ENCODE peak calls at places on chromosomes 6 and 20, in seven cellular contexts. One of them, this sample, is unnamed.

GRCh38 chr6:129929433-129929832 is 68.3 kb upstream of the TMEM244 start:
- DNase-seq in naive thymus-derived CD4-positive, alpha-beta T cell: no peak
- DNase-seq in astrocyte: peak
- DNase-seq in fibroblast of pulmonary artery: peak
- DNase-seq in WERI-Rb-1: no peak
- DNase-seq in fibroblast of lung: peak
- DNase-seq in aorta: no peak
- DNase-seq in this sample: no peak

GRCh38 chr20:25248501-25249172 is 752 bp downstream of the PYGB start:
- DNase-seq in naive thymus-derived CD4-positive, alpha-beta T cell: peak
- DNase-seq in astrocyte: no peak
- DNase-seq in fibroblast of pulmonary artery: peak
- DNase-seq in WERI-Rb-1: peak
- DNase-seq in fibroblast of lung: peak
- DNase-seq in aorta: peak
- DNase-seq in this sample: peak

GRCh38 chr6:112007805-112008204 is 46.1 kb upstream of the CCN6 start:
- DNase-seq in naive thymus-derived CD4-positive, alpha-beta T cell: no peak
- DNase-seq in astrocyte: peak
- DNase-seq in fibroblast of pulmonary artery: peak
- DNase-seq in WERI-Rb-1: no peak
- DNase-seq in fibroblast of lung: peak
- DNase-seq in aorta: no peak
- DNase-seq in this sample: no peak

GRCh38 chr6:107756661-107757060 is 67.5 kb downstream of the SCML4 start:
- DNase-seq in naive thymus-derived CD4-positive, alpha-beta T cell: no peak
- DNase-seq in astrocyte: no peak
- DNase-seq in fibroblast of pulmonary artery: no peak
- DNase-seq in WERI-Rb-1: no peak
- DNase-seq in fibroblast of lung: no peak
- DNase-seq in aorta: no peak
- DNase-seq in this sample: no peak

GRCh38 chr6:132962936-132963579 is 148.7 kb downstream of the RPS12 start:
- DNase-seq in naive thymus-derived CD4-positive, alpha-beta T cell: peak
- DNase-seq in astrocyte: peak
- DNase-seq in fibroblast of pulmonary artery: peak
- DNase-seq in WERI-Rb-1: peak
- DNase-seq in fibroblast of lung: peak
- DNase-seq in aorta: peak
- DNase-seq in this sample: peak

GRCh38 chr6:38155144-38155543 is 335.6 kb downstream of the ZFAND3 start:
- DNase-seq in naive thymus-derived CD4-positive, alpha-beta T cell: no peak
- DNase-seq in astrocyte: no peak
- DNase-seq in fibroblast of pulmonary artery: peak
- DNase-seq in WERI-Rb-1: no peak
- DNase-seq in fibroblast of lung: no peak
- DNase-seq in aorta: no peak
- DNase-seq in this sample: no peak

GRCh38 chr6:142943746-142944125 is 1.2 kb downstream of the HIVEP2 start:
- DNase-seq in naive thymus-derived CD4-positive, alpha-beta T cell: peak
- DNase-seq in astrocyte: peak
- DNase-seq in fibroblast of pulmonary artery: peak
- DNase-seq in WERI-Rb-1: no peak
- DNase-seq in fibroblast of lung: peak
- DNase-seq in aorta: peak
- DNase-seq in this sample: peak

GRCh38 chr6:78967191-78967590 is 99.8 kb downstream of the IRAK1BP1 start:
- DNase-seq in naive thymus-derived CD4-positive, alpha-beta T cell: no peak
- DNase-seq in astrocyte: no peak
- DNase-seq in fibroblast of pulmonary artery: no peak
- DNase-seq in WERI-Rb-1: no peak
- DNase-seq in fibroblast of lung: no peak
- DNase-seq in aorta: no peak
- DNase-seq in this sample: no peak

GRCh38 chr6:158688860-158689259 is 39.0 kb downstream of the SYTL3 start:
- DNase-seq in naive thymus-derived CD4-positive, alpha-beta T cell: no peak
- DNase-seq in astrocyte: no peak
- DNase-seq in fibroblast of pulmonary artery: peak
- DNase-seq in WERI-Rb-1: no peak
- DNase-seq in fibroblast of lung: no peak
- DNase-seq in aorta: no peak
- DNase-seq in this sample: no peak

GRCh38 chr20:22402550-22402949 is 181.8 kb downstream of the FOXA2 start:
- DNase-seq in naive thymus-derived CD4-positive, alpha-beta T cell: no peak
- DNase-seq in astrocyte: no peak
- DNase-seq in fibroblast of pulmonary artery: no peak
- DNase-seq in WERI-Rb-1: no peak
- DNase-seq in fibroblast of lung: no peak
- DNase-seq in aorta: no peak
- DNase-seq in this sample: no peak

GRCh38 chr6:130425532-130425931 is 59.7 kb downstream of the TMEM200A start:
- DNase-seq in naive thymus-derived CD4-positive, alpha-beta T cell: no peak
- DNase-seq in astrocyte: peak
- DNase-seq in fibroblast of pulmonary artery: no peak
- DNase-seq in WERI-Rb-1: no peak
- DNase-seq in fibroblast of lung: peak
- DNase-seq in aorta: no peak
- DNase-seq in this sample: no peak

GRCh38 chr6:40732878-40733277 is 145.7 kb upstream of the LRFN2 start:
- DNase-seq in naive thymus-derived CD4-positive, alpha-beta T cell: no peak
- DNase-seq in astrocyte: no peak
- DNase-seq in fibroblast of pulmonary artery: no peak
- DNase-seq in WERI-Rb-1: no peak
- DNase-seq in fibroblast of lung: no peak
- DNase-seq in aorta: no peak
- DNase-seq in this sample: no peak

GRCh38 chr6:170108890-170109587 is 181.8 kb downstream of the DLL1 start:
- DNase-seq in naive thymus-derived CD4-positive, alpha-beta T cell: peak
- DNase-seq in astrocyte: no peak
- DNase-seq in fibroblast of pulmonary artery: no peak
- DNase-seq in WERI-Rb-1: no peak
- DNase-seq in fibroblast of lung: no peak
- DNase-seq in aorta: peak
- DNase-seq in this sample: no peak

GRCh38 chr6:80021591-80021990 is 17.1 kb downstream of the TTK start:
- DNase-seq in naive thymus-derived CD4-positive, alpha-beta T cell: no peak
- DNase-seq in astrocyte: no peak
- DNase-seq in fibroblast of pulmonary artery: no peak
- DNase-seq in WERI-Rb-1: no peak
- DNase-seq in fibroblast of lung: no peak
- DNase-seq in aorta: no peak
- DNase-seq in this sample: no peak

DNA sequence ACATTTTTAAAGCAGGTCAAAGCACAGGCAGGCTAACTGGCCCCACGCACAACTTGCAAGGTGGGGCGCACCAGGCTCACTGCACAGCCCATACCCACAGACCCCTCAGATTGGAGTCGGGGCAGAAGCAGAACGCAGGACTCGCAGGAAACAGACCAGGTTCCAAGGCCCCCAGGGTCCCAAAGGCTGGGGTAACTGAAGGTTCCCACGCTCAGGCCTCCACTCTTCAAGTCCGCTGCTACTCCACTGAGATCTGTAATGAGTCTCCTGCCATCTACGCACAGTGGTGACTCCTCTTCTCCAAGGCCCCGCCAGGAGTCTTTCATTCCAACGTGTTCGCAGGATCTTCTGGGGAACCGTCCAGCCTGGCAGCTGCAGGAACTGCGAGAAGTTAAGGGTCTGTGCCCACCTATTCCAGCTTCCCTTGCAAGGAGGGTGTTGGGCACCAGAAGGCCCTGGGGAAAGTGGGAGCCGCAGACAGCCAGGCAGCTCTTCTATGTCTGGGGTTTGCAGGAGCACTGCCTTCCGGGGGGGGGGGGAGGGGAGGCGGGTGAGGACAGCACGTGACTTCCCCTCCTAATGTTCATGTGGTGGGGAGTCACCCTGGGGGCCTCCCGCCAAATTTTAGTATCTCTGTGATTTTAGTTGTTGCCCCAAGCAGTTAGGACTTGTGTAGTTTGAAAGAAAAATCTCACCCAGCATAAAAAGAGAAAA is 2.0 kb upstream of the TAF4 start:
- DNase-seq in naive thymus-derived CD4-positive, alpha-beta T cell: no peak
- DNase-seq in astrocyte: no peak
- DNase-seq in fibroblast of pulmonary artery: no peak
- DNase-seq in WERI-Rb-1: no peak
- DNase-seq in fibroblast of lung: no peak
- DNase-seq in aorta: no peak
- DNase-seq in this sample: no peak
- H3K4me3 ChIP-seq in naive thymus-derived CD4-positive, alpha-beta T cell: peak
- H3K4me3 ChIP-seq in astrocyte: no peak
- H3K4me3 ChIP-seq in fibroblast of pulmonary artery: no peak
- H3K4me3 ChIP-seq in WERI-Rb-1: no peak
- H3K4me3 ChIP-seq in fibroblast of lung: no peak
- H3K4me3 ChIP-seq in aorta: no peak
- H3K4me3 ChIP-seq in this sample: peak

DNA sequence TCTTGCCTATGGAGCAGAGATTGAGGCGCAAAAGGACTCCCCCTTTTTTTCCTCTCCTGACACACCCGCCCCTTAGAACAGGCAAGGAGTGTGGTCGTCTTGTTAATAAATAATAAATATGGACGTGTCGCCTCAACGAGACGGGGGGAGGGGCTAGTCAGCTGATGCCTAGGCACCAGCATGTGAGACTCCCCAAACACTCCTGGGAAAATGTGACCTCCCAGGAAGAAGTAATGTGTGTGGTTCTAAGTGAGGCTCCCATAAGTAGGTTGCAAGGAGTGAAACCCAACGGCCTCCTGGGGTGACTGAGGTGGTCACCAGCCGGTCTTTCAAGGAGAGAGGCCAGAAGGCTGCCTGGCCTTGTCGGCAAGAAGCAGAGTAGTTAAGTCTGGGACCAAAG is 1.1 kb upstream of the FAXC start:
- DNase-seq in naive thymus-derived CD4-positive, alpha-beta T cell: no peak
- DNase-seq in astrocyte: no peak
- DNase-seq in fibroblast of pulmonary artery: no peak
- DNase-seq in WERI-Rb-1: peak
- DNase-seq in fibroblast of lung: no peak
- DNase-seq in aorta: no peak
- DNase-seq in this sample: no peak
- H3K4me3 ChIP-seq in naive thymus-derived CD4-positive, alpha-beta T cell: no peak
- H3K4me3 ChIP-seq in astrocyte: no peak
- H3K4me3 ChIP-seq in fibroblast of pulmonary artery: no peak
- H3K4me3 ChIP-seq in WERI-Rb-1: peak
- H3K4me3 ChIP-seq in fibroblast of lung: no peak
- H3K4me3 ChIP-seq in aorta: no peak
- H3K4me3 ChIP-seq in this sample: no peak

GRCh38 chr6:36765190-36765941 is 67.7 kb downstream of the RAB44 start:
- DNase-seq in naive thymus-derived CD4-positive, alpha-beta T cell: no peak
- DNase-seq in astrocyte: no peak
- DNase-seq in fibroblast of pulmonary artery: no peak
- DNase-seq in WERI-Rb-1: no peak
- DNase-seq in fibroblast of lung: no peak
- DNase-seq in aorta: no peak
- DNase-seq in this sample: no peak

GRCh38 chr6:36766649-36766945 is 69.0 kb downstream of the RAB44 start:
- DNase-seq in naive thymus-derived CD4-positive, alpha-beta T cell: no peak
- DNase-seq in astrocyte: no peak
- DNase-seq in fibroblast of pulmonary artery: no peak
- DNase-seq in WERI-Rb-1: no peak
- DNase-seq in fibroblast of lung: no peak
- DNase-seq in aorta: no peak
- DNase-seq in this sample: no peak

GRCh38 chr6:36769676-36770499 is 69.4 kb downstream of the CPNE5 start:
- DNase-seq in naive thymus-derived CD4-positive, alpha-beta T cell: no peak
- DNase-seq in astrocyte: peak
- DNase-seq in fibroblast of pulmonary artery: peak
- DNase-seq in WERI-Rb-1: no peak
- DNase-seq in fibroblast of lung: peak
- DNase-seq in aorta: no peak
- DNase-seq in this sample: peak

GRCh38 chr6:36769161-36769675 is 70.0 kb downstream of the CPNE5 start:
- DNase-seq in naive thymus-derived CD4-positive, alpha-beta T cell: no peak
- DNase-seq in astrocyte: peak
- DNase-seq in fibroblast of pulmonary artery: no peak
- DNase-seq in WERI-Rb-1: no peak
- DNase-seq in fibroblast of lung: peak
- DNase-seq in aorta: no peak
- DNase-seq in this sample: no peak

GRCh38 chr6:36765943-36766648 is 68.5 kb downstream of the RAB44 start:
- DNase-seq in naive thymus-derived CD4-positive, alpha-beta T cell: peak
- DNase-seq in astrocyte: peak
- DNase-seq in fibroblast of pulmonary artery: peak
- DNase-seq in WERI-Rb-1: peak
- DNase-seq in fibroblast of lung: peak
- DNase-seq in aorta: peak
- DNase-seq in this sample: peak
- H3K4me3 ChIP-seq in naive thymus-derived CD4-positive, alpha-beta T cell: no peak
- H3K4me3 ChIP-seq in astrocyte: no peak
- H3K4me3 ChIP-seq in fibroblast of pulmonary artery: no peak
- H3K4me3 ChIP-seq in WERI-Rb-1: no peak
- H3K4me3 ChIP-seq in fibroblast of lung: no peak
- H3K4me3 ChIP-seq in aorta: no peak
- H3K4me3 ChIP-seq in this sample: no peak

GRCh38 chr20:14334306-14334930 is 3.0 kb downstream of the FLRT3 start:
- DNase-seq in naive thymus-derived CD4-positive, alpha-beta T cell: no peak
- DNase-seq in astrocyte: peak
- DNase-seq in fibroblast of pulmonary artery: peak
- DNase-seq in WERI-Rb-1: peak
- DNase-seq in fibroblast of lung: peak
- DNase-seq in aorta: no peak
- DNase-seq in this sample: no peak
- H3K4me3 ChIP-seq in naive thymus-derived CD4-positive, alpha-beta T cell: no peak
- H3K4me3 ChIP-seq in astrocyte: no peak
- H3K4me3 ChIP-seq in fibroblast of pulmonary artery: no peak
- H3K4me3 ChIP-seq in WERI-Rb-1: no peak
- H3K4me3 ChIP-seq in fibroblast of lung: peak
- H3K4me3 ChIP-seq in aorta: no peak
- H3K4me3 ChIP-seq in this sample: no peak

GRCh38 chr6:121806116-121806515 is 370.7 kb downstream of the GJA1 start:
- DNase-seq in naive thymus-derived CD4-positive, alpha-beta T cell: no peak
- DNase-seq in astrocyte: no peak
- DNase-seq in fibroblast of pulmonary artery: no peak
- DNase-seq in WERI-Rb-1: no peak
- DNase-seq in fibroblast of lung: no peak
- DNase-seq in aorta: no peak
- DNase-seq in this sample: no peak

GRCh38 chr6:121811106-121811505 is 375.7 kb downstream of the GJA1 start:
- DNase-seq in naive thymus-derived CD4-positive, alpha-beta T cell: no peak
- DNase-seq in astrocyte: no peak
- DNase-seq in fibroblast of pulmonary artery: no peak
- DNase-seq in WERI-Rb-1: no peak
- DNase-seq in fibroblast of lung: no peak
- DNase-seq in aorta: no peak
- DNase-seq in this sample: no peak

GRCh38 chr6:121810346-121811032 is 375.0 kb downstream of the GJA1 start:
- DNase-seq in naive thymus-derived CD4-positive, alpha-beta T cell: no peak
- DNase-seq in astrocyte: no peak
- DNase-seq in fibroblast of pulmonary artery: no peak
- DNase-seq in WERI-Rb-1: no peak
- DNase-seq in fibroblast of lung: no peak
- DNase-seq in aorta: no peak
- DNase-seq in this sample: no peak

DNA sequence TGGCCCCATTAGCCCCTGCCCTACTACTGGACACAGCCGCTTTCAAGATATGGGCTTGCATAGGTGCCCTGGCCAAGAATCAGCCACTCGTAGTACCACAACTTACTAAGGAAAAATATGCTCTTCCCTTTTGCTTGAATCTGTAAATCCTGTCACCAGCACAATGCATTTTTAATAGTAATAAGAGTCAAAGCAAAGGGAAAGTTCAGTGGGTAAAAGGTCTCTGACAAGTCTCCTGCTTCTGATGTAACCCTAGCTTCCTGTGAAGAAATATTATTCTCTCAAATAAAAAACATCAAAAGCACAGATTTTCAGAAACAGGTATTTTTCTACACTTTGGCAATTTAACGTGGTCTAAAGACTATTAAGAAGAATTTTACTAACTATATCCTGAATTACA is 373.8 kb downstream of the GJA1 start:
- DNase-seq in naive thymus-derived CD4-positive, alpha-beta T cell: no peak
- DNase-seq in astrocyte: no peak
- DNase-seq in fibroblast of pulmonary artery: peak
- DNase-seq in WERI-Rb-1: no peak
- DNase-seq in fibroblast of lung: no peak
- DNase-seq in aorta: no peak
- DNase-seq in this sample: no peak
- H3K4me3 ChIP-seq in naive thymus-derived CD4-positive, alpha-beta T cell: no peak
- H3K4me3 ChIP-seq in astrocyte: no peak
- H3K4me3 ChIP-seq in fibroblast of pulmonary artery: no peak
- H3K4me3 ChIP-seq in WERI-Rb-1: no peak
- H3K4me3 ChIP-seq in fibroblast of lung: no peak
- H3K4me3 ChIP-seq in aorta: no peak
- H3K4me3 ChIP-seq in this sample: no peak

This sample was measured in CD4-positive, CD25-positive, alpha-beta regulatory T cell.